ENCODE peak calls at places on chromosomes 1 and 21, in ten cellular contexts. M, Y, C, X, R, J, B, P, H and F are unnamed samples.

GRCh38 chr21:41827951-41828883 is 50.9 kb downstream of the PRDM15 start:
- DNase-seq in M (no peak), Y (no peak), C (no peak), X (no peak), R (no peak), J (no peak), B (no peak), P (no peak), H (peak), F (no peak)

GRCh38 chr1:13450204-13450603 is 40.0 kb downstream of the PRAMEF20 start:
- DNase-seq in M (no peak), Y (no peak), C (no peak), X (no peak), R (no peak), J (no peak), B (peak), P (no peak), H (no peak), F (no peak)

GRCh38 chr1:211236633-211237321 is 22.4 kb upstream of the RCOR3 start:
- DNase-seq in M (no peak), Y (no peak), C (no peak), X (no peak), R (no peak), J (no peak), B (peak), P (no peak), H (no peak), F (no peak)

GRCh38 chr1:121413817-121414216 is 229.0 kb downstream of the SRGAP2C start:
- DNase-seq in M (no peak), Y (no peak), C (no peak), X (no peak), R (no peak), J (no peak), B (no peak), P (no peak), H (no peak), F (no peak)

GRCh38 chr1:12507631-12508030 is 110.4 kb downstream of the DHRS3 start:
- DNase-seq in M (no peak), Y (no peak), C (no peak), X (peak), R (no peak), J (no peak), B (no peak), P (no peak), H (no peak), F (no peak)

GRCh38 chr1:217535601-217536377 is 95.1 kb downstream of the GPATCH2 start:
- DNase-seq in M (no peak), Y (no peak), C (no peak), X (no peak), R (no peak), J (no peak), B (peak), P (no peak), H (no peak), F (no peak)

GRCh38 chr1:6979003-6979577 is 193.8 kb downstream of the CAMTA1 start:
- DNase-seq in M (no peak), Y (no peak), C (no peak), X (no peak), R (peak), J (no peak), B (no peak), P (no peak), H (no peak), F (no peak)

GRCh38 chr1:917076-917459 is 6.7 kb upstream of the SAMD11 start:
- DNase-seq in M (no peak), Y (no peak), C (no peak), X (no peak), R (no peak), J (no peak), B (no peak), P (no peak), H (no peak), F (no peak)

GRCh38 chr1:18294437-18295176 is 186.1 kb upstream of the KLHDC7A start:
- DNase-seq in M (no peak), Y (no peak), C (no peak), X (no peak), R (no peak), J (no peak), B (no peak), P (no peak), H (no peak), F (no peak)

GRCh38 chr1:55129194-55129728 is 85.9 kb downstream of the USP24 start:
- DNase-seq in M (no peak), Y (no peak), C (no peak), X (peak), R (no peak), J (no peak), B (peak), P (no peak), H (no peak), F (no peak)

GRCh38 chr1:234325878-234326492 is 47.3 kb upstream of the COA6 start:
- DNase-seq in M (no peak), Y (no peak), C (no peak), X (no peak), R (no peak), J (no peak), B (no peak), P (no peak), H (no peak), F (no peak)

GRCh38 chr1:46753985-46754384 is 35.1 kb upstream of the EFCAB14 start:
- DNase-seq in M (no peak), Y (no peak), C (no peak), X (no peak), R (no peak), J (no peak), B (no peak), P (no peak), H (no peak), F (no peak)

GRCh38 chr1:94920061-94920460 is 6.8 kb downstream of the CNN3 start:
- DNase-seq in M (no peak), Y (no peak), C (no peak), X (no peak), R (no peak), J (no peak), B (no peak), P (no peak), H (no peak), F (no peak)

DNA sequence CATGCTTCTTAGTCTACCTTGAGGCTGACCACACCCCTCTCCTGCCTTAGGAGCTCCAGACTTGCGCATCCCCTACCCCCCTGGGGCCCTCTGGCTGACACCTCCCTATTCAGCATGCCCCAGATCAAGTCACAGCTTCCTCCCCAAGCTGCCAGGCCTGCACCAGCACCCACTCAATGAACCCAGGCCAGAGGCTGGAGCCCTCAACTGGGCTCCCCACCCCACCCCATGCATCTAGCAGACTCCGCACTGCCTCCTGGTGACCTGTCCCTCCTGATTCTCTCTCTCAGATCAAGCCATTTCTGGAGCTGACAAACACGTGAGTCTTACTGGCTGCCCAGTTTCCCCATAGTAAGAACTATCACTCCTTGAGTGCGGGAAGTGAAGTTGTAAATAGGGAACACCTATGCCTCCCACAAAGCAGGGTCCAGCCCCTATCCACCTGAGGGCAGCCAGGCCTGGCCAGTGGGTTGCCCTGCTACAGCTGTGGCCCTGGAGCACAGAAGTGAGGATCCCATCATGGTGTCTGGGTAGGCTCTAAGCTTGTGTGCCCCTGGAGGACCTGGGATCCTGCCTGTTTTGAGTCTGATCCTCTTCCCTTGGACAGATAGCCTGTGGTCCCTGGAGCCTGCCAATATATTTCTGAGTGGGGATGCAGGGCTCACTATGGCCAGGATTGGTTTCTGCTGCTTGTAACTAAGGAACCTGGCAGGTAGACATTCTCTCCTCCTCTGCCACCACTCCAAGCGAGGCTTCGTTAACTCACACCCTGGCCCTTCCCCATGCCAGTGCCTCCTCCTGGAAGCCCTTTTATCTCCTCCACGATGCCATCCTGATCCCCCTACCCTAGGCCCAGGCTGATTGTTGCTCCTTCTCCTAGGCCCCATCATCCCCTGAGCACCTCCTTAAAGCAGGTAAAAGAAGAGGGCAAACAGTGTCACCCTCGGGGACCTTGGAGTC is 118.2 kb downstream of the DMRTB1 start:
- DNase-seq in M (no peak), Y (no peak), C (no peak), X (no peak), R (peak), J (no peak), B (no peak), P (no peak), H (no peak), F (no peak)
- TF ChIP-seq CTCF in M (no peak), Y (no peak), C (no peak), X (no peak), R (no peak), J (no peak), B (peak), P (no peak), H (no peak), F (no peak)

GRCh38 chr1:200181861-200182260 is 154.4 kb downstream of the NR5A2 start:
- DNase-seq in M (no peak), Y (no peak), C (no peak), X (no peak), R (no peak), J (no peak), B (no peak), P (no peak), H (no peak), F (no peak)

GRCh38 chr1:200179781-200180160 is 152.3 kb downstream of the NR5A2 start:
- DNase-seq in M (no peak), Y (no peak), C (peak), X (no peak), R (no peak), J (no peak), B (no peak), P (no peak), H (no peak), F (no peak)

GRCh38 chr1:200182701-200183100 is 155.2 kb downstream of the NR5A2 start:
- DNase-seq in M (no peak), Y (no peak), C (no peak), X (no peak), R (no peak), J (no peak), B (peak), P (no peak), H (no peak), F (no peak)

GRCh38 chr1:200179126-200179780 is 151.7 kb downstream of the NR5A2 start:
- DNase-seq in M (no peak), Y (no peak), C (peak), X (no peak), R (no peak), J (no peak), B (peak), P (peak), H (no peak), F (no peak)

DNA sequence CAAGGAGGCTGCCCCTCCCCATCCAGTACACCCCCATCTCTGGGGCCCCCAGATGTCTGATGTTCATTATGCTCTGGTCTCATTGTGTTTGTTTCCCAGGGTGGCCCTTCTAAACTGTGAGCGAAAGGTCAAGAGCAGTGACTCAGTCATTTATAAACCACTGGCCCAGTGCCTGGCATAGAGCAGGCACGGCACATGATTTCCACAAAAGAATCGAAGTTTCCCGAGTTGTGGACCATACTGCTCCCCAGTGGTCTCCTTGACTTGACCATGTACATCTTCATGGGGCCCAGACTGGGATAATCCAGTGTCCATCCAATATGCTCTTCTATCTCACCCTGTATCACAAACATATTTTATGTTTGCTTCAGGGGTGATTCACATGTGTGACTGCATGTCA is 153.3 kb downstream of the NR5A2 start:
- DNase-seq in M (peak), Y (no peak), C (peak), X (peak), R (no peak), J (no peak), B (peak), P (peak), H (peak), F (no peak)
- TF ChIP-seq CTCF in M (peak), Y (no peak), C (no peak), X (no peak), R (no peak), J (no peak), B (peak), P (peak), H (no peak), F (no peak)

GRCh38 chr1:153614189-153614900 is 1.4 kb upstream of the S100A16 start:
- DNase-seq in M (no peak), Y (no peak), C (no peak), X (no peak), R (no peak), J (no peak), B (no peak), P (no peak), H (no peak), F (no peak)
- TF ChIP-seq CTCF in M (no peak), Y (no peak), C (no peak), X (no peak), R (no peak), J (no peak), B (no peak), P (no peak), H (no peak), F (no peak)

GRCh38 chr1:50968884-50969610 is 998 bp upstream of the CDKN2C start:
- DNase-seq in M (peak), Y (peak), C (no peak), X (peak), R (no peak), J (peak), B (peak), P (no peak), H (peak), F (no peak)
- TF ChIP-seq CTCF in M (no peak), Y (no peak), C (no peak), X (no peak), R (no peak), J (no peak), B (no peak), P (no peak), H (no peak), F (no peak)

GRCh38 chr1:3320246-3321152 is 134.0 kb upstream of the ARHGEF16 start:
- DNase-seq in M (peak), Y (no peak), C (no peak), X (no peak), R (no peak), J (no peak), B (no peak), P (no peak), H (peak), F (no peak)
- TF ChIP-seq CTCF in M (no peak), Y (no peak), C (no peak), X (no peak), R (no peak), J (peak), B (no peak), P (no peak), H (peak), F (no peak)

GRCh38 chr1:152458384-152459185 is 44.5 kb upstream of the CRNN start:
- DNase-seq in M (peak), Y (peak), C (peak), X (peak), R (no peak), J (peak), B (peak), P (peak), H (peak), F (no peak)
- TF ChIP-seq CTCF in M (peak), Y (peak), C (peak), X (peak), R (peak), J (peak), B (peak), P (peak), H (peak), F (peak)

GRCh38 chr1:26957306-26957705 is 3.0 kb downstream of the KDF1 start:
- DNase-seq in M (no peak), Y (no peak), C (no peak), X (no peak), R (no peak), J (no peak), B (no peak), P (no peak), H (no peak), F (no peak)

GRCh38 chr1:26959270-26959669 is 998 bp downstream of the KDF1 start:
- DNase-seq in M (no peak), Y (no peak), C (no peak), X (no peak), R (no peak), J (no peak), B (no peak), P (no peak), H (no peak), F (no peak)

GRCh38 chr1:26960625-26960966 is 328 bp upstream of the KDF1 start:
- DNase-seq in M (no peak), Y (no peak), C (no peak), X (no peak), R (no peak), J (no peak), B (no peak), P (no peak), H (no peak), F (no peak)

GRCh38 chr1:26961826-26962225 is 1.6 kb upstream of the KDF1 start:
- DNase-seq in M (no peak), Y (no peak), C (peak), X (no peak), R (no peak), J (no peak), B (peak), P (peak), H (no peak), F (no peak)

GRCh38 chr1:26959722-26960624 is at the start of gene KDF1:
- DNase-seq in M (peak), Y (no peak), C (no peak), X (no peak), R (no peak), J (no peak), B (peak), P (no peak), H (peak), F (no peak)
- TF ChIP-seq CTCF in M (peak), Y (no peak), C (no peak), X (no peak), R (peak), J (no peak), B (peak), P (no peak), H (peak), F (no peak)

GRCh38 chr1:36096500-36097412 is 8.1 kb downstream of the ADPRS start:
- DNase-seq in M (peak), Y (no peak), C (no peak), X (peak), R (no peak), J (no peak), B (peak), P (no peak), H (peak), F (no peak)
- TF ChIP-seq CTCF in M (no peak), Y (no peak), C (peak), X (no peak), R (peak), J (no peak), B (peak), P (peak), H (no peak), F (no peak)

GRCh38 chr1:226618380-226618779 is 69.8 kb downstream of the STUM start:
- DNase-seq in M (no peak), Y (no peak), C (no peak), X (no peak), R (peak), J (no peak), B (no peak), P (no peak), H (no peak), F (no peak)
- TF ChIP-seq CTCF in M (no peak), Y (no peak), C (no peak), X (no peak), R (no peak), J (no peak), B (no peak), P (no peak), H (no peak), F (no peak)

GRCh38 chr1:5617179-5618015 is 374.8 kb downstream of the NPHP4 start:
- DNase-seq in M (no peak), Y (no peak), C (no peak), X (no peak), R (peak), J (no peak), B (no peak), P (no peak), H (no peak), F (no peak)
- TF ChIP-seq CTCF in M (no peak), Y (no peak), C (no peak), X (no peak), R (no peak), J (no peak), B (no peak), P (no peak), H (no peak), F (no peak)